ENCODE peak calls at places on chromosomes 1 and 21, in seven cellular contexts. One of them, this sample, is unnamed.

GRCh38 chr1:15452216-15452615 is 4.3 kb upstream of the CELA2A start:
- DNase-seq in activated CD4-positive, alpha-beta T cell treated with anti-CD3 and anti-CD28 coated beads for 48 hours: no peak
- DNase-seq in MCF 10A: no peak
- DNase-seq in CD4-positive, alpha-beta T cell: no peak
- DNase-seq in frontal cortex: no peak
- DNase-seq in ureter: no peak
- DNase-seq in hypothalamus: no peak
- DNase-seq in this sample: no peak

GRCh38 chr21:31909153-31909771 is 36.4 kb downstream of the HUNK start:
- DNase-seq in activated CD4-positive, alpha-beta T cell treated with anti-CD3 and anti-CD28 coated beads for 48 hours: no peak
- DNase-seq in MCF 10A: no peak
- DNase-seq in CD4-positive, alpha-beta T cell: no peak
- DNase-seq in frontal cortex: no peak
- DNase-seq in ureter: no peak
- DNase-seq in hypothalamus: no peak
- DNase-seq in this sample: no peak

GRCh38 chr1:222931018-222931417 is 116.2 kb downstream of the DISP1 start:
- DNase-seq in activated CD4-positive, alpha-beta T cell treated with anti-CD3 and anti-CD28 coated beads for 48 hours: no peak
- DNase-seq in MCF 10A: no peak
- DNase-seq in CD4-positive, alpha-beta T cell: no peak
- DNase-seq in frontal cortex: no peak
- DNase-seq in ureter: no peak
- DNase-seq in hypothalamus: no peak
- DNase-seq in this sample: peak

GRCh38 chr1:11196945-11197344 is 7.8 kb downstream of the ANGPTL7 start:
- DNase-seq in activated CD4-positive, alpha-beta T cell treated with anti-CD3 and anti-CD28 coated beads for 48 hours: no peak
- DNase-seq in MCF 10A: no peak
- DNase-seq in CD4-positive, alpha-beta T cell: no peak
- DNase-seq in frontal cortex: no peak
- DNase-seq in ureter: no peak
- DNase-seq in hypothalamus: no peak
- DNase-seq in this sample: no peak

GRCh38 chr1:94068831-94069648 is 51.9 kb downstream of the ABCA4 start:
- DNase-seq in activated CD4-positive, alpha-beta T cell treated with anti-CD3 and anti-CD28 coated beads for 48 hours: no peak
- DNase-seq in MCF 10A: no peak
- DNase-seq in CD4-positive, alpha-beta T cell: no peak
- DNase-seq in frontal cortex: no peak
- DNase-seq in ureter: peak
- DNase-seq in hypothalamus: no peak
- DNase-seq in this sample: peak

GRCh38 chr1:11790880-11791715 is 14.7 kb downstream of the MTHFR start:
- DNase-seq in activated CD4-positive, alpha-beta T cell treated with anti-CD3 and anti-CD28 coated beads for 48 hours: no peak
- DNase-seq in MCF 10A: peak
- DNase-seq in CD4-positive, alpha-beta T cell: no peak
- DNase-seq in frontal cortex: no peak
- DNase-seq in ureter: peak
- DNase-seq in hypothalamus: peak
- DNase-seq in this sample: peak

GRCh38 chr21:42125571-42126544 is 54.7 kb downstream of the UMODL1 start:
- DNase-seq in activated CD4-positive, alpha-beta T cell treated with anti-CD3 and anti-CD28 coated beads for 48 hours: no peak
- DNase-seq in MCF 10A: peak
- DNase-seq in CD4-positive, alpha-beta T cell: no peak
- DNase-seq in frontal cortex: no peak
- DNase-seq in ureter: no peak
- DNase-seq in hypothalamus: no peak
- DNase-seq in this sample: peak

GRCh38 chr1:29925058-29925457 is 688.7 kb downstream of the PTPRU start:
- DNase-seq in activated CD4-positive, alpha-beta T cell treated with anti-CD3 and anti-CD28 coated beads for 48 hours: no peak
- DNase-seq in MCF 10A: no peak
- DNase-seq in CD4-positive, alpha-beta T cell: no peak
- DNase-seq in frontal cortex: no peak
- DNase-seq in ureter: no peak
- DNase-seq in hypothalamus: no peak
- DNase-seq in this sample: no peak

GRCh38 chr1:116763787-116764465 is 9.7 kb downstream of the CD2 start:
- DNase-seq in activated CD4-positive, alpha-beta T cell treated with anti-CD3 and anti-CD28 coated beads for 48 hours: peak
- DNase-seq in MCF 10A: peak
- DNase-seq in CD4-positive, alpha-beta T cell: no peak
- DNase-seq in frontal cortex: no peak
- DNase-seq in ureter: no peak
- DNase-seq in hypothalamus: no peak
- DNase-seq in this sample: no peak

GRCh38 chr1:9129391-9130041 is 614 bp upstream of the GPR157 start:
- DNase-seq in activated CD4-positive, alpha-beta T cell treated with anti-CD3 and anti-CD28 coated beads for 48 hours: peak
- DNase-seq in MCF 10A: peak
- DNase-seq in CD4-positive, alpha-beta T cell: peak
- DNase-seq in frontal cortex: peak
- DNase-seq in ureter: peak
- DNase-seq in hypothalamus: peak
- DNase-seq in this sample: peak

GRCh38 chr1:47997289-47998200 is at the start of gene TRABD2B:
- DNase-seq in activated CD4-positive, alpha-beta T cell treated with anti-CD3 and anti-CD28 coated beads for 48 hours: peak
- DNase-seq in MCF 10A: peak
- DNase-seq in CD4-positive, alpha-beta T cell: peak
- DNase-seq in frontal cortex: peak
- DNase-seq in ureter: peak
- DNase-seq in hypothalamus: peak
- DNase-seq in this sample: peak

GRCh38 chr1:157356611-157357010 is 195.7 kb downstream of the FCRL5 start:
- DNase-seq in activated CD4-positive, alpha-beta T cell treated with anti-CD3 and anti-CD28 coated beads for 48 hours: no peak
- DNase-seq in MCF 10A: no peak
- DNase-seq in CD4-positive, alpha-beta T cell: no peak
- DNase-seq in frontal cortex: no peak
- DNase-seq in ureter: no peak
- DNase-seq in hypothalamus: no peak
- DNase-seq in this sample: no peak

GRCh38 chr1:53158900-53159299 is 16.5 kb upstream of the SLC1A7 start:
- DNase-seq in activated CD4-positive, alpha-beta T cell treated with anti-CD3 and anti-CD28 coated beads for 48 hours: no peak
- DNase-seq in MCF 10A: no peak
- DNase-seq in CD4-positive, alpha-beta T cell: no peak
- DNase-seq in frontal cortex: no peak
- DNase-seq in ureter: no peak
- DNase-seq in hypothalamus: no peak
- DNase-seq in this sample: no peak

GRCh38 chr1:35726814-35727433 is 8.2 kb upstream of the C1orf216 start:
- DNase-seq in activated CD4-positive, alpha-beta T cell treated with anti-CD3 and anti-CD28 coated beads for 48 hours: peak
- DNase-seq in MCF 10A: peak
- DNase-seq in CD4-positive, alpha-beta T cell: peak
- DNase-seq in frontal cortex: no peak
- DNase-seq in ureter: no peak
- DNase-seq in hypothalamus: peak
- DNase-seq in this sample: peak

GRCh38 chr1:71242239-71242638 is 161.4 kb upstream of the ZRANB2 start:
- DNase-seq in activated CD4-positive, alpha-beta T cell treated with anti-CD3 and anti-CD28 coated beads for 48 hours: no peak
- DNase-seq in MCF 10A: no peak
- DNase-seq in CD4-positive, alpha-beta T cell: no peak
- DNase-seq in frontal cortex: no peak
- DNase-seq in ureter: no peak
- DNase-seq in hypothalamus: no peak
- DNase-seq in this sample: no peak

GRCh38 chr1:208243522-208243850 is 698 bp downstream of the PLXNA2 start:
- DNase-seq in activated CD4-positive, alpha-beta T cell treated with anti-CD3 and anti-CD28 coated beads for 48 hours: peak
- DNase-seq in MCF 10A: no peak
- DNase-seq in CD4-positive, alpha-beta T cell: peak
- DNase-seq in frontal cortex: peak
- DNase-seq in ureter: no peak
- DNase-seq in hypothalamus: peak
- DNase-seq in this sample: no peak

GRCh38 chr21:26715116-26715515 is 130.1 kb downstream of the ADAMTS1 start:
- DNase-seq in activated CD4-positive, alpha-beta T cell treated with anti-CD3 and anti-CD28 coated beads for 48 hours: no peak
- DNase-seq in MCF 10A: no peak
- DNase-seq in CD4-positive, alpha-beta T cell: no peak
- DNase-seq in frontal cortex: no peak
- DNase-seq in ureter: no peak
- DNase-seq in hypothalamus: no peak
- DNase-seq in this sample: no peak

GRCh38 chr1:225347123-225347683 is 80.6 kb downstream of the LBR start:
- DNase-seq in activated CD4-positive, alpha-beta T cell treated with anti-CD3 and anti-CD28 coated beads for 48 hours: no peak
- DNase-seq in MCF 10A: no peak
- DNase-seq in CD4-positive, alpha-beta T cell: no peak
- DNase-seq in frontal cortex: no peak
- DNase-seq in ureter: no peak
- DNase-seq in hypothalamus: no peak
- DNase-seq in this sample: no peak

GRCh38 chr1:114008352-114009041 is 29.2 kb downstream of the OLFML3 start:
- DNase-seq in activated CD4-positive, alpha-beta T cell treated with anti-CD3 and anti-CD28 coated beads for 48 hours: no peak
- DNase-seq in MCF 10A: no peak
- DNase-seq in CD4-positive, alpha-beta T cell: no peak
- DNase-seq in frontal cortex: no peak
- DNase-seq in ureter: no peak
- DNase-seq in hypothalamus: no peak
- DNase-seq in this sample: peak

GRCh38 chr1:182062223-182062622 is 711 bp upstream of the ZNF648 start:
- DNase-seq in activated CD4-positive, alpha-beta T cell treated with anti-CD3 and anti-CD28 coated beads for 48 hours: no peak
- DNase-seq in MCF 10A: no peak
- DNase-seq in CD4-positive, alpha-beta T cell: no peak
- DNase-seq in frontal cortex: no peak
- DNase-seq in ureter: no peak
- DNase-seq in hypothalamus: no peak
- DNase-seq in this sample: no peak

GRCh38 chr1:85992756-85993155 is 163.8 kb downstream of the COL24A1 start:
- DNase-seq in activated CD4-positive, alpha-beta T cell treated with anti-CD3 and anti-CD28 coated beads for 48 hours: no peak
- DNase-seq in MCF 10A: peak
- DNase-seq in CD4-positive, alpha-beta T cell: no peak
- DNase-seq in frontal cortex: no peak
- DNase-seq in ureter: no peak
- DNase-seq in hypothalamus: no peak
- DNase-seq in this sample: peak

GRCh38 chr1:1630191-1630964 is 1.6 kb upstream of the MMP23B start:
- DNase-seq in activated CD4-positive, alpha-beta T cell treated with anti-CD3 and anti-CD28 coated beads for 48 hours: peak
- DNase-seq in MCF 10A: no peak
- DNase-seq in CD4-positive, alpha-beta T cell: peak
- DNase-seq in frontal cortex: peak
- DNase-seq in ureter: peak
- DNase-seq in hypothalamus: no peak
- DNase-seq in this sample: peak

GRCh38 chr1:113958691-113959090 is 20.6 kb upstream of the OLFML3 start:
- DNase-seq in activated CD4-positive, alpha-beta T cell treated with anti-CD3 and anti-CD28 coated beads for 48 hours: no peak
- DNase-seq in MCF 10A: no peak
- DNase-seq in CD4-positive, alpha-beta T cell: no peak
- DNase-seq in frontal cortex: no peak
- DNase-seq in ureter: no peak
- DNase-seq in hypothalamus: no peak
- DNase-seq in this sample: no peak

GRCh38 chr1:54571803-54572202 is 23.8 kb downstream of the ACOT11 start:
- DNase-seq in activated CD4-positive, alpha-beta T cell treated with anti-CD3 and anti-CD28 coated beads for 48 hours: no peak
- DNase-seq in MCF 10A: no peak
- DNase-seq in CD4-positive, alpha-beta T cell: no peak
- DNase-seq in frontal cortex: no peak
- DNase-seq in ureter: no peak
- DNase-seq in hypothalamus: no peak
- DNase-seq in this sample: no peak

GRCh38 chr21:16308269-16308668 is 578.5 kb downstream of the USP25 start:
- DNase-seq in activated CD4-positive, alpha-beta T cell treated with anti-CD3 and anti-CD28 coated beads for 48 hours: no peak
- DNase-seq in MCF 10A: peak
- DNase-seq in CD4-positive, alpha-beta T cell: no peak
- DNase-seq in frontal cortex: no peak
- DNase-seq in ureter: no peak
- DNase-seq in hypothalamus: no peak
- DNase-seq in this sample: peak

GRCh38 chr1:25581764-25582163 is 34.8 kb upstream of the MAN1C1 start:
- DNase-seq in activated CD4-positive, alpha-beta T cell treated with anti-CD3 and anti-CD28 coated beads for 48 hours: no peak
- DNase-seq in MCF 10A: no peak
- DNase-seq in CD4-positive, alpha-beta T cell: no peak
- DNase-seq in frontal cortex: no peak
- DNase-seq in ureter: no peak
- DNase-seq in hypothalamus: no peak
- DNase-seq in this sample: no peak

GRCh38 chr1:20143318-20143717 is 4.2 kb downstream of the PLA2G2F start:
- DNase-seq in activated CD4-positive, alpha-beta T cell treated with anti-CD3 and anti-CD28 coated beads for 48 hours: no peak
- DNase-seq in MCF 10A: no peak
- DNase-seq in CD4-positive, alpha-beta T cell: no peak
- DNase-seq in frontal cortex: no peak
- DNase-seq in ureter: no peak
- DNase-seq in hypothalamus: no peak
- DNase-seq in this sample: no peak

GRCh38 chr1:173303984-173304383 is 96.9 kb upstream of the TNFSF4 start:
- DNase-seq in activated CD4-positive, alpha-beta T cell treated with anti-CD3 and anti-CD28 coated beads for 48 hours: no peak
- DNase-seq in MCF 10A: no peak
- DNase-seq in CD4-positive, alpha-beta T cell: no peak
- DNase-seq in frontal cortex: no peak
- DNase-seq in ureter: no peak
- DNase-seq in hypothalamus: no peak
- DNase-seq in this sample: no peak

GRCh38 chr1:150061632-150062101 is 5.9 kb upstream of the VPS45 start:
- DNase-seq in activated CD4-positive, alpha-beta T cell treated with anti-CD3 and anti-CD28 coated beads for 48 hours: no peak
- DNase-seq in MCF 10A: peak
- DNase-seq in CD4-positive, alpha-beta T cell: no peak
- DNase-seq in frontal cortex: no peak
- DNase-seq in ureter: no peak
- DNase-seq in hypothalamus: no peak
- DNase-seq in this sample: peak

GRCh38 chr1:74470262-74470661 is 42.1 kb downstream of the LRRC53 start:
- DNase-seq in activated CD4-positive, alpha-beta T cell treated with anti-CD3 and anti-CD28 coated beads for 48 hours: no peak
- DNase-seq in MCF 10A: no peak
- DNase-seq in CD4-positive, alpha-beta T cell: no peak
- DNase-seq in frontal cortex: no peak
- DNase-seq in ureter: no peak
- DNase-seq in hypothalamus: no peak
- DNase-seq in this sample: no peak

GRCh38 chr1:65182658-65183268 is 34.8 kb downstream of the AK4 start:
- DNase-seq in activated CD4-positive, alpha-beta T cell treated with anti-CD3 and anti-CD28 coated beads for 48 hours: no peak
- DNase-seq in MCF 10A: no peak
- DNase-seq in CD4-positive, alpha-beta T cell: no peak
- DNase-seq in frontal cortex: no peak
- DNase-seq in ureter: no peak
- DNase-seq in hypothalamus: no peak
- DNase-seq in this sample: no peak

GRCh38 chr1:244012232-244012631 is 38.9 kb upstream of the ZBTB18 start:
- DNase-seq in activated CD4-positive, alpha-beta T cell treated with anti-CD3 and anti-CD28 coated beads for 48 hours: no peak
- DNase-seq in MCF 10A: peak
- DNase-seq in CD4-positive, alpha-beta T cell: no peak
- DNase-seq in frontal cortex: no peak
- DNase-seq in ureter: no peak
- DNase-seq in hypothalamus: no peak
- DNase-seq in this sample: peak

GRCh38 chr1:180863158-180863775 is 49.4 kb upstream of the KIAA1614 start:
- DNase-seq in activated CD4-positive, alpha-beta T cell treated with anti-CD3 and anti-CD28 coated beads for 48 hours: peak
- DNase-seq in MCF 10A: peak
- DNase-seq in CD4-positive, alpha-beta T cell: no peak
- DNase-seq in frontal cortex: peak
- DNase-seq in ureter: no peak
- DNase-seq in hypothalamus: no peak
- DNase-seq in this sample: peak

GRCh38 chr1:245172829-245173228 is 18.0 kb downstream of the KIF26B start:
- DNase-seq in activated CD4-positive, alpha-beta T cell treated with anti-CD3 and anti-CD28 coated beads for 48 hours: no peak
- DNase-seq in MCF 10A: no peak
- DNase-seq in CD4-positive, alpha-beta T cell: no peak
- DNase-seq in frontal cortex: no peak
- DNase-seq in ureter: no peak
- DNase-seq in hypothalamus: no peak
- DNase-seq in this sample: no peak

GRCh38 chr21:34952701-34953100 is 96.4 kb downstream of the RUNX1 start:
- DNase-seq in activated CD4-positive, alpha-beta T cell treated with anti-CD3 and anti-CD28 coated beads for 48 hours: no peak
- DNase-seq in MCF 10A: no peak
- DNase-seq in CD4-positive, alpha-beta T cell: no peak
- DNase-seq in frontal cortex: no peak
- DNase-seq in ureter: no peak
- DNase-seq in hypothalamus: no peak
- DNase-seq in this sample: no peak

GRCh38 chr1:76262591-76262990 is 188.0 kb downstream of the ST6GALNAC3 start:
- DNase-seq in activated CD4-positive, alpha-beta T cell treated with anti-CD3 and anti-CD28 coated beads for 48 hours: no peak
- DNase-seq in MCF 10A: no peak
- DNase-seq in CD4-positive, alpha-beta T cell: no peak
- DNase-seq in frontal cortex: no peak
- DNase-seq in ureter: no peak
- DNase-seq in hypothalamus: no peak
- DNase-seq in this sample: peak

GRCh38 chr1:201656670-201657032 is 117.7 kb downstream of the NAV1 start:
- DNase-seq in activated CD4-positive, alpha-beta T cell treated with anti-CD3 and anti-CD28 coated beads for 48 hours: no peak
- DNase-seq in MCF 10A: no peak
- DNase-seq in CD4-positive, alpha-beta T cell: no peak
- DNase-seq in frontal cortex: no peak
- DNase-seq in ureter: no peak
- DNase-seq in hypothalamus: no peak
- DNase-seq in this sample: peak

This sample was measured in fibroblast of villous mesenchyme.